ENCODE peak calls at places on chromosomes 2 and 18, in eight cellular contexts. Y, A, D, C, J, R, T and W are unnamed samples. For H3K4me1 and H3K9me3, the result is how much of the 10 kb centered on the place peaks cover.

GRCh38 chr2:136056077-136056688 is 61.8 kb downstream of the CXCR4 start:
- DNase-seq in Y (no peak), T (no peak), A (no peak), D (no peak), C (no peak), J (no peak), R (no peak), W (no peak)

GRCh38 chr18:12242658-12243260 is 11.4 kb upstream of the CIDEA start:
- DNase-seq in Y (no peak), T (no peak), D (no peak), A (no peak), R (no peak), J (no peak), C (no peak), W (no peak)

GRCh38 chr2:132582360-132582759 is 87.6 kb downstream of the LYPD1 start:
- DNase-seq in C (no peak), D (no peak), Y (no peak), R (no peak), J (no peak), T (no peak), A (peak), W (no peak)

GRCh38 chr18:13577091-13577697 is 149.2 kb downstream of the FAM210A start:
- DNase-seq in D (no peak), A (peak), Y (no peak), T (no peak), C (no peak), R (no peak), J (no peak), W (no peak)

GRCh38 chr18:46296656-46297055 is 192.5 kb downstream of the HAUS1 start:
- DNase-seq in C (no peak), D (no peak), A (no peak), T (no peak), J (no peak), R (no peak), Y (no peak), W (no peak)

GRCh38 chr2:7835693-7836680 is 845.9 kb upstream of the ID2 start:
- DNase-seq in C (no peak), J (no peak), A (no peak), Y (no peak), D (no peak), T (no peak), R (no peak), W (no peak)

GRCh38 chr2:216696751-216697560 is 1.6 kb upstream of the IGFBP5 start:
- DNase-seq in T (no peak), Y (peak), A (peak), D (no peak), C (no peak), J (no peak), R (no peak), W (no peak)

GRCh38 chr2:27967076-27967475 is 76.5 kb downstream of the BABAM2 start:
- DNase-seq in D (no peak), J (no peak), R (no peak), C (no peak), Y (no peak), A (no peak), T (no peak), W (no peak)

GRCh38 chr2:20915271-20915670 is 92.4 kb upstream of the LDAH start:
- DNase-seq in R (no peak), J (no peak), D (no peak), A (no peak), Y (no peak), C (no peak), T (no peak), W (no peak)

GRCh38 chr2:231947694-231948093 is 13.8 kb upstream of the DIS3L2 start:
- DNase-seq in J (no peak), A (no peak), R (no peak), C (no peak), T (no peak), D (no peak), Y (no peak), W (no peak)

GRCh38 chr2:173117678-173118077 is 42.0 kb downstream of the MAP3K20 start:
- DNase-seq in D (no peak), A (no peak), J (no peak), C (no peak), R (no peak), Y (no peak), T (no peak), W (no peak)

GRCh38 chr2:168970860-168971650 is 60.1 kb downstream of the ABCB11 start:
- DNase-seq in C (no peak), T (no peak), A (no peak), J (no peak), D (no peak), R (no peak), Y (no peak), W (no peak)

GRCh38 chr2:119481501-119482455 is 42.5 kb downstream of the SCTR start:
- DNase-seq in A (no peak), J (no peak), D (no peak), T (no peak), C (no peak), R (no peak), Y (no peak), W (no peak)

GRCh38 chr2:1856922-1857321 is 112.6 kb upstream of the PXDN start:
- DNase-seq in J (no peak), A (peak), R (no peak), Y (peak), T (no peak), D (no peak), C (no peak), W (no peak)

GRCh38 chr18:51137051-51137729 is 60.3 kb downstream of the MEX3C start:
- DNase-seq in C (no peak), R (no peak), Y (no peak), A (no peak), D (no peak), J (peak), T (no peak), W (no peak)

GRCh38 chr2:98458207-98458606 is 13.5 kb downstream of the INPP4A start:
- DNase-seq in D (no peak), T (no peak), J (peak), C (no peak), R (no peak), Y (peak), A (peak), W (no peak)

GRCh38 chr2:59974051-59974766 is 579.2 kb downstream of the BCL11A start:
- DNase-seq in Y (no peak), J (no peak), R (no peak), T (no peak), C (no peak), D (no peak), A (no peak), W (no peak)

GRCh38 chr2:99648115-99648850 is 158.5 kb upstream of the REV1 start:
- DNase-seq in C (peak), Y (no peak), R (no peak), D (no peak), T (no peak), A (peak), J (no peak), W (peak)

GRCh38 chr2:10361220-10361588 is 58.5 kb downstream of the HPCAL1 start:
- DNase-seq in R (no peak), C (no peak), A (peak), Y (no peak), D (no peak), J (no peak), T (no peak), W (no peak)

GRCh38 chr18:11767935-11768334 is 78.9 kb downstream of the GNAL start:
- DNase-seq in R (no peak), A (no peak), Y (no peak), C (no peak), D (no peak), T (no peak), J (peak), W (no peak)

GRCh38 chr2:37271376-37272067 is 40.1 kb downstream of the NDUFAF7 start:
- DNase-seq in A (no peak), D (no peak), C (no peak), Y (no peak), J (no peak), T (no peak), R (no peak), W (no peak)

GRCh38 chr2:75596784-75597183 is 36.0 kb upstream of the EVA1A start:
- DNase-seq in T (no peak), Y (no peak), D (no peak), A (peak), R (no peak), J (peak), C (no peak), W (no peak)

GRCh38 chr2:27149575-27150405 is 986 bp downstream of the TCF23 start:
- DNase-seq in T (no peak), Y (no peak), A (no peak), R (no peak), D (no peak), J (no peak), C (no peak), W (no peak)

GRCh38 chr2:28359222-28360065 is 33.2 kb upstream of the FOSL2 start:
- DNase-seq in A (peak), C (no peak), Y (no peak), D (peak), R (peak), T (no peak), J (peak), W (no peak)

GRCh38 chr2:240999873-241000541 is 1.6 kb downstream of the SNED1 start:
- DNase-seq in R (no peak), A (no peak), J (no peak), T (peak), D (peak), Y (no peak), C (no peak), W (no peak)

GRCh38 chr2:241844066-241844728 is 14.5 kb downstream of the PDCD1 start:
- DNase-seq in J (no peak), C (peak), A (peak), Y (peak), D (peak), R (no peak), T (peak), W (no peak)

GRCh38 chr2:128282246-128282975 is 36.3 kb downstream of the HS6ST1 start:
- DNase-seq in D (peak), C (peak), T (no peak), A (no peak), J (no peak), R (no peak), Y (no peak), W (no peak)

GRCh38 chr2:170815746-170816498 is 765 bp upstream of the GAD1 start:
- DNase-seq in T (no peak), R (no peak), Y (peak), J (peak), D (peak), C (peak), A (peak), W (no peak)

GRCh38 chr2:57720728-57721627 is 325.6 kb upstream of the VRK2 start:
- DNase-seq in C (no peak), J (peak), R (no peak), D (no peak), A (peak), T (no peak), Y (peak), W (no peak)

GRCh38 chr2:109067829-109068152 is 61.2 kb upstream of the SH3RF3 start:
- DNase-seq in J (no peak), D (no peak), Y (no peak), A (no peak), C (no peak), T (no peak), R (no peak), W (no peak)

GRCh38 chr2:28586864-28587263 is 91.0 kb downstream of the PLB1 start:
- DNase-seq in Y (no peak), D (no peak), A (no peak), C (no peak), J (peak), T (no peak), R (peak), W (no peak)

GRCh38 chr2:115443550-115444185 is 1001.2 kb downstream of the DPP10 start:
- DNase-seq in J (no peak), D (no peak), T (no peak), C (no peak), R (no peak), Y (no peak), A (no peak), W (no peak)

GRCh38 chr2:104250635-104251034 is 603.3 kb upstream of the POU3F3 start:
- DNase-seq in D (no peak), T (no peak), C (no peak), R (no peak), J (no peak), Y (peak), A (no peak), W (no peak)

GRCh38 chr2:120749506-120750431 is 14.1 kb downstream of the GLI2 start:
- DNase-seq in J (no peak), R (no peak), Y (no peak), C (no peak), D (no peak), T (no peak), A (peak), W (no peak)

GRCh38 chr18:77071061-77071460 is 61.5 kb downstream of the MBP start:
- DNase-seq in Y (no peak), J (no peak), R (no peak), A (no peak), T (no peak), D (no peak), C (no peak), W (no peak)
- H3K4me1 ChIP-seq in Y (half or more), J (half or more), R (half or more), A (under half), T (under half), D (half or more), C (half or more), W (half or more)

GRCh38 chr18:73315381-73315780 is 447.6 kb upstream of the NETO1 start:
- DNase-seq in R (no peak), T (no peak), Y (no peak), J (peak), A (no peak), D (no peak), C (no peak), W (no peak)
- H3K9me3 ChIP-seq in R (under half), T (under half), Y (under half), J (under half), A (under half), D (under half), C (under half), W (under half)

DNA sequence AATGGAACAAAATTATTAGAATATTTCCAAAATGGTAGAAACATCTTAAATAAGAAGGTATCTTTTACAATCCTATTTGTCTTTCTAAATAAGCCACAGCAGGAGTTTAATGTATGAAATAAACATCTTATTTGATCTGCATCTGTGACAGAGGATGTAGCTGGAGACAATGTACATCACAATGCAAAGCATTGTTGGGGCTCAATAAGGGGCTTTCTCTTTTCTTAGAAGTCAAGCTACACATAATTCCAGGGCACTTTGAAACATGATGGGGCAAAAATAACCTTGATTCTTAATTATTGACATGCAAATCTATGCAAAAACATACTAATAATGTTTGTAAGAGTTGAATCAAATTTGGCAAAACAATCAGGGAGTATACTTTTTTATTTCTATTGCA is 255.1 kb downstream of the DSC3 start:
- DNase-seq in C (no peak), T (no peak), R (no peak), D (no peak), J (no peak), A (no peak), Y (no peak), W (no peak)
- H3K4me1 ChIP-seq in C (under half), T (under half), R (under half), D (under half), J (under half), A (under half), Y (under half), W (under half)

GRCh38 chr2:41498791-41499190 is 549.0 kb upstream of the PKDCC start:
- DNase-seq in T (no peak), R (no peak), C (no peak), D (no peak), J (no peak), A (no peak), Y (no peak), W (no peak)

GRCh38 chr2:41489638-41490037 is 558.2 kb upstream of the PKDCC start:
- DNase-seq in C (no peak), Y (no peak), D (no peak), T (no peak), A (no peak), R (no peak), J (no peak), W (no peak)

GRCh38 chr2:41496908-41497307 is 550.9 kb upstream of the PKDCC start:
- DNase-seq in J (no peak), C (no peak), Y (peak), A (no peak), T (no peak), D (no peak), R (no peak), W (no peak)

GRCh38 chr2:41500895-41501294 is 546.9 kb upstream of the PKDCC start:
- DNase-seq in D (no peak), T (no peak), Y (no peak), A (no peak), C (no peak), R (no peak), J (no peak), W (no peak)

GRCh38 chr2:41495050-41495449 is 552.8 kb upstream of the PKDCC start:
- DNase-seq in C (no peak), R (no peak), A (no peak), Y (peak), J (no peak), D (no peak), T (no peak), W (no peak)
- H3K9me3 ChIP-seq in C (half or more), R (under half), A (under half), Y (under half), J (under half), D (under half), T (under half), W (under half)

DNA sequence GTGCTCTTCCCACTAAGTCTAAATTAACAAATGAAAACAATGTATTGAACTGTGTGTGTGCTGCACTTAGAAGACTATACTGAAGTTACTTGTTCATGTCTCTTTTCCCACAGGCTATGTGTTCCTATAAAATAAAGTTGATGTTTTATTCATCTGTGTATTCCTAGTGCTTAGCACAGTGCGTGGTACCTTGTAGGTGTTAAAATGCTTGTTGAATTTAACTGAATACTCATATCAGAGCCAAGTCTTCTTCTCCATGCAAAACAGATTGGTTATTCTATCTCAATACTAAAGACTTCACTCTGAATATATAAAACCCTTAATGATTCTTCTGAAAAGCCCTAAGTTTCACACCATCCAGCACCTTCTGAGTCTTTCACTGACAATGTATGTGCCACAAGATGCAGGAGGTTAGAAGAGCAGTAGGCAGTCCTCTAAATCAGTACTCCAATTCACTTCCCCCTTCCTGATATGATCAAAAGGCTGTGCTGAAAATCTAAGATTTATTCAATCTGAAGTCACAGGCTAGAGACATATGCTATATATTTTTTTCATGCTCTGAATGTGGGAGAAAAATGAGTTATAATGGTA is 231.7 kb upstream of the CCDC150 start:
- DNase-seq in C (no peak), A (no peak), J (no peak), R (no peak), D (no peak), T (no peak), Y (no peak), W (no peak)
- H3K4me1 ChIP-seq in C (half or more), A (under half), J (under half), R (under half), D (under half), T (under half), Y (under half), W (under half)

GRCh38 chr18:14941792-14942191 is 193.8 kb downstream of the ANKRD30B start:
- DNase-seq in J (no peak), D (no peak), R (no peak), Y (no peak), A (no peak), T (no peak), C (no peak), W (no peak)
- H3K9me3 ChIP-seq in J (under half), D (under half), R (under half), Y (under half), A (under half), T (under half), C (under half), W (under half)

DNA sequence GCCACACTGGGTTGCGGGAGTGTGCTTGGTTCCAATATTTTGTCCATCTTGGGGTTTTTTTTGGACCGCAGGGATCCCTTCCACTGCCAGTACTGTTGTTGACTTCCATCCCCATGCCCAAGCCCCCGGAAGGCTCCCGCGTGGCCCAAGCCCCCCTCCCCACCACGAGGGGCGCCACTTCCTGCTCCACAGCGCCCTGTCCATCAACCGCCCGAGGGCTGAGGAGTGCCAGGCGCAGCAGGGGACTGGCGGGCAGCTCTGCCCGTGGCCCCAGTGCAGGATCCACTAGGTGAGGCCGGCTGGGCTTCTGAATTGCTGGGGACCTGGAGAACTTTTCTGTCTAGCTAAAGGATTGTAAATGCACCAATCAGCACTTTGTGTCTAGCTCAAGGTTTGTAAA is 281.4 kb upstream of the CHAC2 start:
- DNase-seq in R (no peak), C (no peak), D (no peak), Y (no peak), J (no peak), A (no peak), T (no peak), W (no peak)
- H3K4me1 ChIP-seq in R (under half), C (under half), D (under half), Y (under half), J (under half), A (under half), T (under half), W (under half)